ENCODE peak calls at places on chromosomes 13 and 19, in seven cellular contexts. One of them, this sample, is unnamed.

GRCh38 chr13:46640843-46641242 is 87.9 kb downstream of the LRCH1 start:
- DNase-seq in naive thymus-derived CD4-positive, alpha-beta T cell: no peak
- DNase-seq in psoas muscle: no peak
- DNase-seq in MM.1S: no peak
- DNase-seq in heart right ventricle: no peak
- DNase-seq in IMR-90: peak; percentile 58
- DNase-seq in upper lobe of left lung: peak; percentile 29
- DNase-seq in this sample: no peak

GRCh38 chr19:29645911-29646310 is 19.4 kb upstream of the PLEKHF1 start:
- DNase-seq in naive thymus-derived CD4-positive, alpha-beta T cell: no peak
- DNase-seq in psoas muscle: peak; percentile 58
- DNase-seq in MM.1S: no peak
- DNase-seq in heart right ventricle: peak; percentile 64
- DNase-seq in IMR-90: peak; percentile 34
- DNase-seq in upper lobe of left lung: no peak
- DNase-seq in this sample: peak; percentile 48

GRCh38 chr13:32911506-32911905 is 104.7 kb upstream of the KL start:
- DNase-seq in naive thymus-derived CD4-positive, alpha-beta T cell: no peak
- DNase-seq in psoas muscle: no peak
- DNase-seq in MM.1S: peak; percentile 10
- DNase-seq in heart right ventricle: no peak
- DNase-seq in IMR-90: peak; percentile 57
- DNase-seq in upper lobe of left lung: no peak
- DNase-seq in this sample: no peak

GRCh38 chr19:8607386-8607785 is 3.1 kb downstream of the ADAMTS10 start:
- DNase-seq in naive thymus-derived CD4-positive, alpha-beta T cell: no peak
- DNase-seq in psoas muscle: no peak
- DNase-seq in MM.1S: no peak
- DNase-seq in heart right ventricle: peak; percentile 55
- DNase-seq in IMR-90: peak; percentile 23
- DNase-seq in upper lobe of left lung: no peak
- DNase-seq in this sample: peak; percentile 58

GRCh38 chr13:22061806-22062391 is 391.0 kb downstream of the FGF9 start:
- DNase-seq in naive thymus-derived CD4-positive, alpha-beta T cell: peak; percentile 12
- DNase-seq in psoas muscle: no peak
- DNase-seq in MM.1S: peak; percentile 36
- DNase-seq in heart right ventricle: no peak
- DNase-seq in IMR-90: no peak
- DNase-seq in upper lobe of left lung: no peak
- DNase-seq in this sample: no peak

GRCh38 chr19:7076151-7076550 is 6.6 kb downstream of the ZNF557 start:
- DNase-seq in naive thymus-derived CD4-positive, alpha-beta T cell: no peak
- DNase-seq in psoas muscle: no peak
- DNase-seq in MM.1S: no peak
- DNase-seq in heart right ventricle: no peak
- DNase-seq in IMR-90: no peak
- DNase-seq in upper lobe of left lung: no peak
- DNase-seq in this sample: no peak

GRCh38 chr19:49983645-49984229 is 22.8 kb upstream of the SIGLEC11 start:
- DNase-seq in naive thymus-derived CD4-positive, alpha-beta T cell: peak; percentile 66
- DNase-seq in psoas muscle: peak; percentile 75
- DNase-seq in MM.1S: peak; percentile 68
- DNase-seq in heart right ventricle: peak; percentile 41
- DNase-seq in IMR-90: peak; percentile 37
- DNase-seq in upper lobe of left lung: peak; percentile 61
- DNase-seq in this sample: peak; percentile 32

GRCh38 chr19:50036905-50037304 is 11.1 kb downstream of the ZNF473 start:
- DNase-seq in naive thymus-derived CD4-positive, alpha-beta T cell: no peak
- DNase-seq in psoas muscle: no peak
- DNase-seq in MM.1S: no peak
- DNase-seq in heart right ventricle: no peak
- DNase-seq in IMR-90: no peak
- DNase-seq in upper lobe of left lung: no peak
- DNase-seq in this sample: no peak

GRCh38 chr19:58325623-58326022 is 1.2 kb upstream of the ZSCAN22 start:
- DNase-seq in naive thymus-derived CD4-positive, alpha-beta T cell: no peak
- DNase-seq in psoas muscle: no peak
- DNase-seq in MM.1S: no peak
- DNase-seq in heart right ventricle: no peak
- DNase-seq in IMR-90: peak; percentile 57
- DNase-seq in upper lobe of left lung: no peak
- DNase-seq in this sample: no peak

GRCh38 chr19:10074153-10074552 is 12.0 kb upstream of the SHFL start:
- DNase-seq in naive thymus-derived CD4-positive, alpha-beta T cell: no peak
- DNase-seq in psoas muscle: no peak
- DNase-seq in MM.1S: no peak
- DNase-seq in heart right ventricle: no peak
- DNase-seq in IMR-90: peak; percentile 36
- DNase-seq in upper lobe of left lung: no peak
- DNase-seq in this sample: no peak

GRCh38 chr13:67229438-67230242 is 496 bp downstream of the PCDH9 start:
- DNase-seq in naive thymus-derived CD4-positive, alpha-beta T cell: no peak
- DNase-seq in psoas muscle: no peak
- DNase-seq in MM.1S: peak; percentile 27
- DNase-seq in heart right ventricle: no peak
- DNase-seq in IMR-90: peak; percentile 10
- DNase-seq in upper lobe of left lung: no peak
- DNase-seq in this sample: no peak

GRCh38 chr19:11278670-11279069 is 16.3 kb upstream of the DOCK6 start:
- DNase-seq in naive thymus-derived CD4-positive, alpha-beta T cell: no peak
- DNase-seq in psoas muscle: no peak
- DNase-seq in MM.1S: no peak
- DNase-seq in heart right ventricle: no peak
- DNase-seq in IMR-90: no peak
- DNase-seq in upper lobe of left lung: no peak
- DNase-seq in this sample: no peak

GRCh38 chr13:90448466-90449037 is 898.9 kb upstream of the MIR17HG start:
- DNase-seq in naive thymus-derived CD4-positive, alpha-beta T cell: no peak
- DNase-seq in psoas muscle: no peak
- DNase-seq in MM.1S: no peak
- DNase-seq in heart right ventricle: no peak
- DNase-seq in IMR-90: no peak
- DNase-seq in upper lobe of left lung: no peak
- DNase-seq in this sample: no peak

DNA sequence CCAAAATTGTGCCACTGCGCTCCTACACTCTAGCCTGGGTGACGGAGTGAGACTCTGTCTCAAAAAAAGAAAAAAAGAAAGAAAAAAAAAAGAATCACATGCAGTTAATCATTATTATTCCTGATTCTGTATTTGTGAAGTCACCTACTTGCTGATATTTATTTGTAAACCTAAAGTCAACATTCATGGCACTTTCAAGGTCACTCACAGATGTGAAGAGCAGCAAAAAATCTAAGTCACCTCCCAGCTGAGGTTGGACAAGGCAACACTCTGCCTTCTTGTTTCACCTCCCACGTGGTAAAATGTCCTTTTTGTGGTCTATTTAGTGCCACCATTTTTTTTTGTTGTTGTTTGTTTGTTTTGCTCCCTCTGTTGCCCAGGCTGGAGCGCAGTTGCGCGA is 26.5 kb downstream of the WDR88 start:
- DNase-seq in naive thymus-derived CD4-positive, alpha-beta T cell: no peak
- DNase-seq in psoas muscle: no peak
- DNase-seq in MM.1S: no peak
- DNase-seq in heart right ventricle: no peak
- DNase-seq in IMR-90: no peak
- DNase-seq in upper lobe of left lung: no peak
- DNase-seq in this sample: no peak
- H3K4me1 ChIP-seq in naive thymus-derived CD4-positive, alpha-beta T cell: peaks cover 26% of the 10 kb centered on the region
- H3K4me1 ChIP-seq in psoas muscle: no peaks in the 10 kb centered on the region
- H3K4me1 ChIP-seq in MM.1S: peaks cover 6% of the 10 kb centered on the region
- H3K4me1 ChIP-seq in heart right ventricle: no peaks in the 10 kb centered on the region
- H3K4me1 ChIP-seq in IMR-90: peaks cover 3% of the 10 kb centered on the region
- H3K4me1 ChIP-seq in upper lobe of left lung: no peaks in the 10 kb centered on the region
- H3K4me1 ChIP-seq in this sample: no peaks in the 10 kb centered on the region

DNA sequence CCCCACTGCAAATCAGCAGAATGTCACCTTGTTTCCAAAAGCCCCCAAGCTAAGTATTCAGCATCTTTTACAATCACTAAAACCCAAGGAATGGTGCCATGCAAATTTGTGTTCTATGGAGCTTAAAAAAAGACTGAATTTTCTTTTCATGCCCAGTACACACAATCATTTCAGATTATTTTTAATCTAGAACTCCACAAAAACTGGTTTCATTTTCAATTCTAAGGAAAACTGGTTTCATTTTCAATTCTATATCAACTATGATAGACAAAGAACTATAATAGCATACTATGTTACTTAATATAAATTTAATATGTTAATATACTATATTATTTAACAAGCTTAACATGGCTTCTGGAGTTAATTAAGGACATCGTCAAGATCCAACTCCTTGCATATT is 88.4 kb upstream of the DOCK9 start:
- DNase-seq in naive thymus-derived CD4-positive, alpha-beta T cell: no peak
- DNase-seq in psoas muscle: no peak
- DNase-seq in MM.1S: peak; percentile 16
- DNase-seq in heart right ventricle: no peak
- DNase-seq in IMR-90: no peak
- DNase-seq in upper lobe of left lung: no peak
- DNase-seq in this sample: no peak
- H3K4me1 ChIP-seq in naive thymus-derived CD4-positive, alpha-beta T cell: peaks cover 14% of the 10 kb centered on the region
- H3K4me1 ChIP-seq in psoas muscle: no peaks in the 10 kb centered on the region
- H3K4me1 ChIP-seq in MM.1S: peaks cover 14% of the 10 kb centered on the region
- H3K4me1 ChIP-seq in heart right ventricle: peaks cover 14% of the 10 kb centered on the region
- H3K4me1 ChIP-seq in IMR-90: peaks cover 16% of the 10 kb centered on the region
- H3K4me1 ChIP-seq in upper lobe of left lung: peaks cover 25% of the 10 kb centered on the region
- H3K4me1 ChIP-seq in this sample: peaks cover 32% of the 10 kb centered on the region

DNA sequence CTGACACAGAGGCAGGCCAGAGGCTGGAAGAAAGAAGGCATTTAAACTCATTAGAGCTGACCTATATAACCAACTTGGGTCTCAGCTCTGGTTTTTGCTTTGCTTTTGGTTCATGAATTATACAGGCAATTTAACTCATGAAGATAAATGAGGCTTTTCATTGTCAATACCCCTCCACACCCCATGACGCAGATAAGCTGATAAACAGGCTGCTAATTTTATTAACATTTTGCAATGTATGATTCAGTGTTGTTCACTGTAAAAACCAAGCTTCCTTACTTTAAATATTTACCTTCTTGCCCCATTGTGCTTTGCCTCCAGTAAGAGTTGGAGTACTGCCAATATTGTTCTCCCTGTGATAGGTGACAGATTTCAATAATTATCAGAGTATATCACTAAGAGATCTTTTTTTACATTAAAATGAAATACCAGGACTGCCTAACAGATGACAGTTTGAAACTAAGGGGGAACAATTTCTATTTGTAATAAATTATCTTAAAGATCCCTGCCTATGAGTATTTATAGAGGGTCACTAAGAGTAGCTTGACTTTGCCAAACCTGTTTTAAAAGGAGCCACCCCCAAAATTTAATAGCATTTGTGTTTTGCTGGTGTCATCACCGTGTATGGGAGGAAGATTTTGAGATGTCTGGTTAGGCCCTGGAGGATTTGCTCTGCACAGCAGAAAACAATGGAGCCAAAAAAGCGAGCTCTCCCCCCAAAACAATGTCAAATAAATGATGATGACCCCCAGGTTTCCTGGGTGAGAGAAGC is 472.7 kb upstream of the NBEA start:
- DNase-seq in naive thymus-derived CD4-positive, alpha-beta T cell: no peak
- DNase-seq in psoas muscle: no peak
- DNase-seq in MM.1S: no peak
- DNase-seq in heart right ventricle: no peak
- DNase-seq in IMR-90: no peak
- DNase-seq in upper lobe of left lung: no peak
- DNase-seq in this sample: no peak
- H3K4me1 ChIP-seq in naive thymus-derived CD4-positive, alpha-beta T cell: no peaks in the 10 kb centered on the region
- H3K4me1 ChIP-seq in psoas muscle: no peaks in the 10 kb centered on the region
- H3K4me1 ChIP-seq in MM.1S: no peaks in the 10 kb centered on the region
- H3K4me1 ChIP-seq in heart right ventricle: no peaks in the 10 kb centered on the region
- H3K4me1 ChIP-seq in IMR-90: peaks cover 4% of the 10 kb centered on the region
- H3K4me1 ChIP-seq in upper lobe of left lung: peaks cover 8% of the 10 kb centered on the region
- H3K4me1 ChIP-seq in this sample: peaks cover 11% of the 10 kb centered on the region

GRCh38 chr13:39893808-39894207 is 238.3 kb downstream of the COG6 start:
- DNase-seq in naive thymus-derived CD4-positive, alpha-beta T cell: no peak
- DNase-seq in psoas muscle: no peak
- DNase-seq in MM.1S: no peak
- DNase-seq in heart right ventricle: no peak
- DNase-seq in IMR-90: no peak
- DNase-seq in upper lobe of left lung: no peak
- DNase-seq in this sample: no peak

GRCh38 chr13:39894586-39894985 is 239.1 kb downstream of the COG6 start:
- DNase-seq in naive thymus-derived CD4-positive, alpha-beta T cell: no peak
- DNase-seq in psoas muscle: no peak
- DNase-seq in MM.1S: no peak
- DNase-seq in heart right ventricle: no peak
- DNase-seq in IMR-90: no peak
- DNase-seq in upper lobe of left lung: no peak
- DNase-seq in this sample: no peak

GRCh38 chr13:39895254-39895653 is 239.8 kb downstream of the COG6 start:
- DNase-seq in naive thymus-derived CD4-positive, alpha-beta T cell: no peak
- DNase-seq in psoas muscle: no peak
- DNase-seq in MM.1S: no peak
- DNase-seq in heart right ventricle: no peak
- DNase-seq in IMR-90: no peak
- DNase-seq in upper lobe of left lung: no peak
- DNase-seq in this sample: no peak

GRCh38 chr13:39900106-39900750 is 244.8 kb downstream of the COG6 start:
- DNase-seq in naive thymus-derived CD4-positive, alpha-beta T cell: no peak
- DNase-seq in psoas muscle: no peak
- DNase-seq in MM.1S: no peak
- DNase-seq in heart right ventricle: no peak
- DNase-seq in IMR-90: peak; percentile 49
- DNase-seq in upper lobe of left lung: no peak
- DNase-seq in this sample: no peak

DNA sequence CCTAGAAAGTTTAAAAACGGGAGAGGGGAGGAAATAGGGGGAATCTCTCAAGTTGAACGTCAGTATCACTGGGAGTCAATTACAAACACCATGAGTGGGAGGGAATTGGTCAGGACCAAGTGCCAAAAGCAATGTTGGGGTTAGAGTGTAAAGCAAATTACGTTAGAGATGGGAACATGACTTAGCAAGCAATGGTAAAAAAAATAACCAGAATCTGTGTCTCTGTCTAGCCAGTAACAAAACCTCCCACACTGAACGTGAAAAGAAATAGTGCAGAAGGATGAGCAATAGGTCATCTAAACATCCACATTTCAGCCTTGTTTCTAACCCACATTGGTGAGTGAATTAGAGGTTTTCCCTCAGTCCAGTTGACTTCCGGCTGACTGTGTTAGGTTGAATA is 242.2 kb downstream of the COG6 start:
- DNase-seq in naive thymus-derived CD4-positive, alpha-beta T cell: no peak
- DNase-seq in psoas muscle: no peak
- DNase-seq in MM.1S: no peak
- DNase-seq in heart right ventricle: no peak
- DNase-seq in IMR-90: peak; percentile 5
- DNase-seq in upper lobe of left lung: no peak
- DNase-seq in this sample: no peak
- H3K4me1 ChIP-seq in naive thymus-derived CD4-positive, alpha-beta T cell: no peaks in the 10 kb centered on the region
- H3K4me1 ChIP-seq in psoas muscle: no peaks in the 10 kb centered on the region
- H3K4me1 ChIP-seq in MM.1S: no peaks in the 10 kb centered on the region
- H3K4me1 ChIP-seq in heart right ventricle: no peaks in the 10 kb centered on the region
- H3K4me1 ChIP-seq in IMR-90: peaks cover 3% of the 10 kb centered on the region
- H3K4me1 ChIP-seq in upper lobe of left lung: peaks cover 3% of the 10 kb centered on the region
- H3K4me1 ChIP-seq in this sample: peaks cover 25% of the 10 kb centered on the region

GRCh38 chr19:39949026-39949747 is 14.8 kb upstream of the FCGBP start:
- DNase-seq in naive thymus-derived CD4-positive, alpha-beta T cell: no peak
- DNase-seq in psoas muscle: no peak
- DNase-seq in MM.1S: no peak
- DNase-seq in heart right ventricle: no peak
- DNase-seq in IMR-90: no peak
- DNase-seq in upper lobe of left lung: no peak
- DNase-seq in this sample: no peak
- H3K4me1 ChIP-seq in naive thymus-derived CD4-positive, alpha-beta T cell: peaks cover 66% of the 10 kb centered on the region
- H3K4me1 ChIP-seq in psoas muscle: no peaks in the 10 kb centered on the region
- H3K4me1 ChIP-seq in MM.1S: peaks cover 16% of the 10 kb centered on the region
- H3K4me1 ChIP-seq in heart right ventricle: no peaks in the 10 kb centered on the region
- H3K4me1 ChIP-seq in IMR-90: no peaks in the 10 kb centered on the region
- H3K4me1 ChIP-seq in upper lobe of left lung: peaks cover 10% of the 10 kb centered on the region
- H3K4me1 ChIP-seq in this sample: no peaks in the 10 kb centered on the region

This sample was measured in left ventricle myocardium inferior.